ENCODE peak calls at places on chromosome 11, in nine cellular contexts. L, A, T, E, K, N, Z, D and F are unnamed samples.

GRCh38 chr11:104772806-104773241 is 125.4 kb downstream of the CASP12 start:
- DNase-seq in L (no peak), A (no peak), T (no peak), E (no peak), K (peak; percentile 53), N (no peak), Z (no peak), D (no peak), F (no peak)

GRCh38 chr11:135036488-135037297 is 624.7 kb upstream of the B3GAT1 start:
- DNase-seq in L (no peak), A (no peak), T (no peak), E (peak; percentile 25), K (no peak), N (no peak), Z (no peak), D (no peak), F (no peak)

GRCh38 chr11:126140106-126140931 is 71.1 kb downstream of the RPUSD4 start:
- DNase-seq in L (no peak), A (no peak), T (no peak), E (no peak), K (no peak), N (no peak), Z (no peak), D (no peak), F (no peak)

GRCh38 chr11:134360050-134360835 is 28.5 kb downstream of the GLB1L2 start:
- DNase-seq in L (peak; percentile 48), A (peak; percentile 69), T (peak; percentile 86), E (peak; percentile 92), K (peak; percentile 93), N (peak; percentile 65), Z (peak; percentile 84), D (peak; percentile 57), F (peak; percentile 69)

GRCh38 chr11:86518211-86518610 is 143.5 kb downstream of the CCDC81 start:
- DNase-seq in L (no peak), A (no peak), T (no peak), E (peak; percentile 85), K (no peak), N (no peak), Z (no peak), D (no peak), F (no peak)

GRCh38 chr11:42273977-42274376 is 814.5 kb upstream of the LRRC4C start:
- DNase-seq in L (no peak), A (no peak), T (no peak), E (no peak), K (no peak), N (no peak), Z (no peak), D (no peak), F (no peak)

GRCh38 chr11:79546366-79546765 is 105.5 kb upstream of the TENM4 start:
- DNase-seq in L (no peak), A (no peak), T (no peak), E (no peak), K (no peak), N (no peak), Z (no peak), D (no peak), F (no peak)

GRCh38 chr11:100203789-100204188 is 483.3 kb upstream of the ARHGAP42 start:
- DNase-seq in L (no peak), A (no peak), T (no peak), E (no peak), K (no peak), N (no peak), Z (no peak), D (no peak), F (no peak)

GRCh38 chr11:1565173-1565903 is 6.7 kb downstream of the DUSP8 start:
- DNase-seq in L (no peak), A (no peak), T (no peak), E (no peak), K (peak; percentile 48), N (no peak), Z (no peak), D (no peak), F (no peak)
- H3K27ac ChIP-seq in L (no peak overlapping the region), A (no peak overlapping the region), T (no peak overlapping the region), E (no peak overlapping the region), K (peak overlapping the region; percentile 45), N (peak overlapping the region; percentile 38), Z (no peak overlapping the region), D (peak overlapping the region; percentile 59), F (peak overlapping the region; percentile 69)

DNA sequence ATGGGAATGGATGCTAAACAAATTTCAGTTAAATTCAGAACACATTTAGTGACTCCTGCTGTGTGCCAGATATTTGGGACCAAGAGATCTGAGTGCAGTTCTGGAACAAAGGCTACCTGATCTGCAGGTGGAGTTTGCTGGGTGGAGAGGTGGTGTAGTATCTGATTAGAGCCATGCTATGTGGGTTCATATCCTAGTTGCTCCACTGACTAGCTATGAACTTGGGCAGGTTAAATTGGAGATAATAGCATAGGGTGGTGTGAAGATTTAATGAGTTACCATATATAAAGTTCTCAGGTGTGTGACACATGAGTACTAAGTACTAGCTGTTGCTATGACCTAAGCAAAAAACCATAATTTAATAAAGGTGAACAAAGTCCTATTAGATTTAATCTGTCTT is 2.0 kb downstream of the ENDOD1 start:
- DNase-seq in L (no peak), A (no peak), T (no peak), E (no peak), K (no peak), N (no peak), Z (no peak), D (no peak), F (no peak)
- H3K4me1 ChIP-seq in L (peaks cover 12% of the 10 kb centered on the region), A (peaks cover 25% of the 10 kb centered on the region), T (peaks cover 15% of the 10 kb centered on the region), E (peaks cover 3% of the 10 kb centered on the region), K (peaks cover 43% of the 10 kb centered on the region), N (peaks cover 4% of the 10 kb centered on the region), Z (peaks cover 51% of the 10 kb centered on the region), D (peaks cover 52% of the 10 kb centered on the region), F (peaks cover 32% of the 10 kb centered on the region)

GRCh38 chr11:2142762-2143202 is 3.6 kb upstream of the IGF2 start:
- DNase-seq in L (no peak), A (no peak), T (no peak), E (no peak), K (no peak), N (no peak), Z (no peak), D (no peak), F (no peak)

GRCh38 chr11:2139118-2139490 is at the start of gene IGF2:
- DNase-seq in L (no peak), A (no peak), T (no peak), E (no peak), K (peak; percentile 51), N (no peak), Z (no peak), D (no peak), F (no peak)

GRCh38 chr11:2142300-2142759 is 3.1 kb upstream of the IGF2 start:
- DNase-seq in L (no peak), A (no peak), T (no peak), E (no peak), K (no peak), N (no peak), Z (no peak), D (no peak), F (no peak)

GRCh38 chr11:2139691-2140337 is 625 bp upstream of the IGF2 start:
- DNase-seq in L (no peak), A (no peak), T (no peak), E (no peak), K (peak; percentile 50), N (no peak), Z (no peak), D (no peak), F (no peak)

DNA sequence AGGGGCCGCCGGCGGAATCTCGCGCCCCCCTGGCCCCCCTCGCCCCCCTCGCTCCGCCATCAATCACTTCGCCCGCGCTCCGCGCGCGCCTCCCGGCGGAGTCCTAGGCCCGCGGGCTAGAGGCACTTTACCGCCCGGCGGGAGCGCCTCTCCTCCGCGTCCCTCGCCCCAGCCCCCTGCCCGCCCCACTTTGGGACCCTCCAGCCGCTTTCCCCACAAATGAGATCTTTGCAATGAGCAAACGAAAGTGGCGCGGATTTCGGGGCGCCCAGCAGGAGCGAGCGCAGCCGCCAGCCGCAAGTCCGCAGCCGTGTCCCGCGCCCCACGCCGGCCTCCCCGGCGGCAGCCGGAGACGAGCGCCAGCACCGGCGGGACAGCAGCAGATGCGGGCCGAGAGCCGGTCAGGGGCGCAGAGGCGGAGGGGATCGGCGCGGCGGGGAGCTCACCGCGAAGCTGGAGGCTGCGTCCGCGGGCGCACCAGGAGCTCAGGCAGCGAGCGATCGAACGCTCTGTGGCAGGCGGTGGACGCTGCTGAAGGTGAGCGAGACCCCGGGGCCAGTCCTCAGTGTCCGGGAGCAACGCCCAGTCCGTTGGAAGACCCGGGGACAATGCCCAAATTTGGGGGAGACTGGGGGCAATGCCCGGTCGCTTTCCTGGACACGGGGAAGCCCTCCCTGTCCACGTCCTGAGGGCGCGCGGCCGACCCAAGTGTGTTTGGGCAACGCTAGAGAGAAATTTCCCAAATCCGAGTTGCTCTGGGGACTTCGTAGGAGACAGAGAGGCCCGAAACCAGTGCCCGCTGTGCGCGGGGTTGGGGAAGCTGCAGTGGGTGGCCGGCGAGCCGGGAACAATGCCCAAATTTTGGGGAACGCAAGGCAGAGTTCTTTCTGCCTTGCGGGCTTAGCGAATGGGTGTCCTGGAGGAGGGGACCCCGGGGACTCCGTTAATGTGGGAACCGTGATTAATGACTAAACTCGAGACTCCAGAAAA is 1.5 kb upstream of the IGF2 start:
- DNase-seq in L (no peak), A (no peak), T (no peak), E (no peak), K (no peak), N (no peak), Z (peak; percentile 35), D (no peak), F (no peak)
- H3K4me3 ChIP-seq in L (no peak overlapping the region), A (no peak overlapping the region), T (no peak overlapping the region), E (no peak overlapping the region), K (no peak overlapping the region), N (peak overlapping the region; percentile 7), Z (no peak overlapping the region), D (peak overlapping the region; percentile 4), F (no peak overlapping the region)

GRCh38 chr11:94604496-94604895 is 37.3 kb downstream of the PIWIL4 start:
- DNase-seq in L (no peak), A (no peak), T (no peak), E (peak; percentile 56), K (no peak), N (no peak), Z (no peak), D (no peak), F (no peak)

GRCh38 chr11:94603587-94603986 is 36.4 kb downstream of the PIWIL4 start:
- DNase-seq in L (no peak), A (no peak), T (no peak), E (no peak), K (no peak), N (no peak), Z (no peak), D (no peak), F (no peak)

GRCh38 chr11:94599510-94599909 is 32.3 kb downstream of the PIWIL4 start:
- DNase-seq in L (no peak), A (no peak), T (no peak), E (no peak), K (no peak), N (no peak), Z (no peak), D (no peak), F (no peak)

GRCh38 chr11:94597896-94598295 is 30.7 kb downstream of the PIWIL4 start:
- DNase-seq in L (no peak), A (no peak), T (no peak), E (no peak), K (no peak), N (no peak), Z (no peak), D (no peak), F (no peak)

DNA sequence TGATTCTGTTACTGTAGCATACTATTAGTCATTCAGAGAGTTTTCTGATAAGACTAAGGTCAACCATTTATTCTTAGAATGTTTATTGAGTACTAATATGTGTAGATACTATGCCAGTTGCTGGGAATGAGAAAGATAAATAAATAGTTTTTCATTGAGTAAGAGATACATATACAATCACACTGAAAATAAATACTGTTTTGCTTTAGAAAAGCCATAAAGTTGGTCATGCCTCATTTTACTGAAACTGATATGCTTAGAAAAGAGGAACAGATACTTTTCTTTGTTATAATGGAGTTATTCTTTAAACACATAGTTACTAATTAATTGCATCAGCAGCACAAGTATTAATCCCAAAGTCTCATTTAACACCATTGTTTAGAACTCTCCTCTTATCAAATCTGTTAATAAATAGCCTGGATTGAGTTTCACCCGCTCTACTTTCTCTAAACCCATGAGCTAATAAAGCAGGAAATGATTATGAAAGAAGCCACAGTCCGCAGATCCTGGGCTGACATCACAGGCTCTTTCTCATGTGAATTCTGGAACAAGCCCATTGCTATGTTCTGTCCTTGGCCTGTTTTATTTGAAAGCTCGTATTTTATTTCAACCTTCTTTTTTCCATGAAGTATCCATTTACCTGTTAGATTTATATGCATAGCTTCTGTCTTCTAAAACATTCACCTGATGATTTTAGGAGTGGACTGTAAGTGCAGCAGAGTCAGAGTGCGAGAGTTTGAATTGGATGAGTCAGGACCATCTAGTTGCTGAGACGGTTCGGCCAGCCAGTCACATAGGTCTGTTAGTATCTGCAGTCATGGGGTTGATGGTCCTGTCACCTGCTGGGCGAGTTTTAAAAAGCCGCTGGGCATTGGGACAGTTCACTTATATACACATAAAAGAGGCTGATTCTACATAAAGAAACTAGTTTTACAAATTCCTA is 35.5 kb downstream of the PIWIL4 start:
- DNase-seq in L (peak; percentile 5), A (peak; percentile 26), T (peak; percentile 87), E (peak; percentile 73), K (peak; percentile 66), N (no peak), Z (peak; percentile 62), D (peak; percentile 59), F (peak; percentile 75)
- H3K27ac ChIP-seq in L (no peak overlapping the region), A (no peak overlapping the region), T (peak overlapping the region; percentile 2), E (no peak overlapping the region), K (peak overlapping the region; percentile 55), N (no peak overlapping the region), Z (no peak overlapping the region), D (no peak overlapping the region), F (no peak overlapping the region)